ENCODE peak calls at places on chromosomes 13 and 19, in six cellular contexts. Q is mammary epithelial cell; W is fibroblast of the aortic adventitia; K is CD8-positive, alpha-beta T cell; U is cardiac muscle cell; M is epithelial cell of proximal tubule. E is an unnamed sample.

GRCh38 chr13:58018865-58019264 is 387.3 kb downstream of the PCDH17 start:
- DNase-seq in Q (no peak), W (no peak), K (no peak), U (no peak), M (no peak), E (no peak)

GRCh38 chr19:13408889-13409518 is 97.3 kb downstream of the CACNA1A start:
- DNase-seq in Q (no peak), W (no peak), K (no peak), U (no peak), M (no peak), E (no peak)

GRCh38 chr19:29482855-29483640 is 42.7 kb upstream of the VSTM2B start:
- DNase-seq in Q (no peak), W (no peak), K (no peak), U (no peak), M (no peak), E (no peak)

GRCh38 chr19:29547361-29547960 is 21.7 kb downstream of the VSTM2B start:
- DNase-seq in Q (no peak), W (no peak), K (no peak), U (no peak), M (no peak), E (no peak)

GRCh38 chr13:27847669-27848068 is 55.4 kb downstream of the GSX1 start:
- DNase-seq in Q (no peak), W (no peak), K (no peak), U (no peak), M (no peak), E (no peak)

GRCh38 chr13:19862511-19863313 is 737 bp downstream of the ZMYM5 start:
- DNase-seq in Q (peak; percentile 46), W (peak; percentile 30), K (peak; percentile 49), U (peak; percentile 38), M (no peak), E (no peak)

GRCh38 chr19:16897572-16898056 is 8.8 kb downstream of the F2RL3 start:
- DNase-seq in Q (no peak), W (no peak), K (no peak), U (no peak), M (no peak), E (no peak)

GRCh38 chr19:7214329-7215089 is 79.7 kb downstream of the INSR start:
- DNase-seq in Q (no peak), W (no peak), K (no peak), U (no peak), M (no peak), E (no peak)

GRCh38 chr19:38635483-38636399 is 11.7 kb upstream of the ACTN4 start:
- DNase-seq in Q (no peak), W (no peak), K (no peak), U (no peak), M (no peak), E (no peak)

GRCh38 chr13:44449999-44450821 is 76.6 kb downstream of the SERP2 start:
- DNase-seq in Q (peak; percentile 72), W (no peak), K (no peak), U (no peak), M (no peak), E (no peak)

GRCh38 chr13:110109910-110110309 is 197.0 kb downstream of the COL4A1 start:
- DNase-seq in Q (peak; percentile 81), W (peak; percentile 92), K (no peak), U (peak; percentile 23), M (no peak), E (peak; percentile 61)

GRCh38 chr13:24927810-24928404 is 163.9 kb downstream of the RNF17 start:
- DNase-seq in Q (peak; percentile 32), W (no peak), K (no peak), U (no peak), M (no peak), E (no peak)

GRCh38 chr13:41694902-41695301 is 237.6 kb downstream of the RGCC start:
- DNase-seq in Q (peak; percentile 84), W (peak; percentile 97), K (no peak), U (peak; percentile 61), M (peak; percentile 85), E (peak; percentile 82)

GRCh38 chr19:4177146-4177545 is 5.2 kb downstream of the SIRT6 start:
- DNase-seq in Q (no peak), W (no peak), K (no peak), U (no peak), M (no peak), E (no peak)

GRCh38 chr13:73107459-73107858 is 48.7 kb downstream of the KLF5 start:
- DNase-seq in Q (no peak), W (no peak), K (no peak), U (no peak), M (no peak), E (no peak)

GRCh38 chr19:49891393-49891792 is 5.3 kb downstream of the IL4I1 start:
- DNase-seq in Q (no peak), W (no peak), K (no peak), U (no peak), M (no peak), E (no peak)

GRCh38 chr19:41156207-41156606 is 36.8 kb upstream of the CYP2S1 start:
- DNase-seq in Q (no peak), W (peak; percentile 6), K (no peak), U (no peak), M (no peak), E (no peak)

DNA sequence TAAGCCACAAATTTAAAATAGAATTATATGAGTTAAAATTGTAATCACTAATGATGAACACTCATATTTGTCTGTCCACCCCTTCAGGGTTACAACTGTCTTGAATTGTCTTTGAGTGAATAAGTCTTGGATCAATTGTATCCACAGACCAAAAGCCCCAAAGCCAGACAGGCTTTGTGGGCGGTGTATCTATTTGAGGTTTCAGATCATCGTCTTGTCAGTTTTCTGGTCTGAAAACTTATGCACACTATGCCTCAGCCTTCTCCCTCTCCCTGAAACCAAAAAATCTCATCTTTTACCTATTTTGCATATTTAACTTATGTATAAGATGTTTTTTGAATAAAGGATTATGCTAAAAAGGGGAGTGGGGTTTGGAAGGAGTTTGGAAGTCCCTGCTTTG is 52.0 kb downstream of the DPY19L3 start:
- DNase-seq in Q (no peak), W (no peak), K (no peak), U (no peak), M (no peak), E (no peak)
- H3K4me3 ChIP-seq in Q (no peak overlapping the region), W (no peak overlapping the region), K (no peak overlapping the region), U (no peak overlapping the region), M (no peak overlapping the region), E (no peak overlapping the region)

GRCh38 chr19:2122982-2123381 is 26.3 kb downstream of the IZUMO4 start:
- DNase-seq in Q (no peak), W (no peak), K (no peak), U (no peak), M (no peak), E (no peak)

GRCh38 chr19:2121416-2122051 is 24.8 kb downstream of the IZUMO4 start:
- DNase-seq in Q (no peak), W (no peak), K (no peak), U (no peak), M (no peak), E (no peak)

GRCh38 chr19:2120821-2121220 is 24.1 kb downstream of the IZUMO4 start:
- DNase-seq in Q (no peak), W (no peak), K (no peak), U (no peak), M (no peak), E (no peak)

GRCh38 chr19:2122251-2122650 is 25.5 kb downstream of the IZUMO4 start:
- DNase-seq in Q (no peak), W (no peak), K (no peak), U (no peak), M (no peak), E (no peak)

DNA sequence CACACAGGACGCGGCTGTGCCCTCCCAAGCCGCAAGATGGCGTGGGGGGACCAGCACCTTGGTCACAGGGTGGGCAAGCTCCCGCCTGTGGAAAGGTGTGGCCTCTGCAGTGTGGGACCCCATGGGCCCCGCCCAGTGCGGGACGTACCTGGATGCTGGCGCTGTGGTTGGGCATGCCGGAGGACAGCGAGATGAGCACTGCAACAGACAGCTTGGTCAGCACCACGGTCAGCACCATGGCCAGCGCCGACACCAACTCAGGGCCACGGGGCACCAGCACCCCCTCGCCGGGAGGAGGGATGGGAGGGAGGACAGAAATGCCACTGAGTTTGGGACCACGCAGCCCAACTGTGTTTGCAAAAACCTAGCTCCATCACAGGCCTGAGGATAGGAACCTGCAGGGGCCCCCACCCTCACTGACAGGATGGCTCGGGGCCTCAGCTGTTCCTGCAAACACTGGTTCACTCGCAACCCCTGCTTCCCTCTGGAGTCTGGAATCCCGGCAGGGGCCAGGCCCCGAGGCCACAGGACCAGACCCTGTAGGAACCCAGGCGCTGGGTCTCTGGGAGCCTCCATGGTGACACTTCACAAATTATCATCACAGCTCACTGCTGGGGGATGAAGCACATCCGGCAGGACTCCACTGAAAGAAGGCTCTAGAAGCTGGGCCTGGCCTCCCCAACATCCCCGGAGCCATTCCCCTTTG is 27.1 kb downstream of the IZUMO4 start:
- DNase-seq in Q (no peak), W (no peak), K (no peak), U (peak; percentile 59), M (no peak), E (no peak)
- TF ChIP-seq CTCF in Q (no peak), W (no peak), K (no peak), U (no peak), M (no peak), E (no peak)

GRCh38 chr13:99984134-99984462 is 2.5 kb downstream of the ZIC2 start:
- DNase-seq in Q (no peak), W (no peak), K (no peak), U (peak; percentile 1), M (no peak), E (no peak)

GRCh38 chr13:99984463-99985242 is 3.1 kb downstream of the ZIC2 start:
- DNase-seq in Q (no peak), W (no peak), K (no peak), U (no peak), M (no peak), E (no peak)

GRCh38 chr13:99986751-99987150 is 5.2 kb downstream of the ZIC2 start:
- DNase-seq in Q (no peak), W (no peak), K (no peak), U (no peak), M (no peak), E (no peak)

GRCh38 chr13:99985886-99986527 is 4.4 kb downstream of the ZIC2 start:
- DNase-seq in Q (no peak), W (no peak), K (no peak), U (peak; percentile 0), M (no peak), E (no peak)

GRCh38 chr13:99985243-99985874 is 3.8 kb downstream of the ZIC2 start:
- DNase-seq in Q (no peak), W (no peak), K (no peak), U (peak; percentile 60), M (no peak), E (no peak)
- H3K4me3 ChIP-seq in Q (no peak overlapping the region), W (no peak overlapping the region), K (no peak overlapping the region), U (no peak overlapping the region), M (no peak overlapping the region), E (no peak overlapping the region)

DNA sequence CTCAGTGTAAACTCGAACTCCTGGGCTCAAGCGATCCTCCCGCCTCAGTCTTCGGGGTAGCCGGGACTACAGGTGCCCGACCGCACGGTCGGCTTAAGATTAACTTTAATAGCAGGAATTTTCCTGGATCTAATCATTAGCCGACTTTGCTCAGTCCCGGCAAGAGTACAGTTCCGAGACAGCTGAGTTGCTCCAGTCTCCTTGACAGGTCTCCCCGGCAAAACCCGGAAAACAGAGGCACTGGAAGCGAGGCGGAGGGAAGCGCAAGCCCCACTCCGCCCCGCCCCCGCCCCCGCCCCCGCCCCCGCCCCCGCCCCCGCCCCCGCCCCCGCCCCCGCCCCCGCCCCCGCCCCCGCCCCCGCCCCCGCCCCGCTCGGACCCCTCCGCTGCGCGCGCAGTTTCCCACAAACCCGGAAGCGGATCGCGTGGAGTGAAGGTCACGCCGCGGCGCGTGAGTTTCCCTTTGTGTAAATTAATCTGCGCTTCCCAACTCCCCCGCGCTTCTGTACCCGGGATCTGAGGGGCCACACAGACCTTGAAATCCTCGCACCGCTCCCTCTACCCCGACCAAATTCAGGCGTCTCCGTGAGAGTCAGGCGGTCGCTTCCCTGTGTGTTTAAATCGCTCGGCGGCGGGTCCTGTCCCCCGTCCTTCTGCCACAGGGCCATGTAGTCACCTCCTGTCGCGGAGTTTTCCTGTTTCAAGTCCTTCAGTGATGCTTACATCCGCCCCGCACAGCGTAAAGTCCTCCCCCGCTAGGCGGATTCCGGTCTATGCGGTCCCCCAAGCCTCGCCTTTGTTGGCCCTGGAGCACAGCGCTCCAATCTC is at the start of gene ZNF480:
- DNase-seq in Q (peak; percentile 67), W (peak; percentile 73), K (peak; percentile 89), U (peak; percentile 86), M (peak; percentile 72), E (peak; percentile 14)
- TF ChIP-seq CTCF in Q (peak; percentile 27), W (peak; percentile 30), K (no peak), U (peak; percentile 15), M (peak; percentile 19), E (peak; percentile 19)